ENCODE peak calls at places on chromosomes 4 and X, in four cellular contexts. Z, B, W and J are unnamed samples.

GRCh38 chr4:185681604-185682003 is 130.4 kb downstream of the SORBS2 start:
- DNase-seq in Z (no peak), B (no peak), W (no peak), J (no peak)

GRCh38 chrX:140762061-140762460 is 52.5 kb downstream of the LINC00632 start:
- DNase-seq in Z (no peak), B (peak), W (peak), J (peak)

GRCh38 chrX:40083120-40083978 is 14.4 kb downstream of the BCOR start:
- DNase-seq in Z (no peak), B (no peak), W (peak), J (peak)

GRCh38 chr4:147157860-147158701 is 212.4 kb upstream of the TTC29 start:
- DNase-seq in Z (no peak), B (no peak), W (peak), J (peak)

GRCh38 chr4:169756971-169757574 is 671 bp downstream of the HPF1 start:
- DNase-seq in Z (no peak), B (peak), W (no peak), J (peak)

GRCh38 chr4:180827193-180827592 is 1416.0 kb upstream of the TENM3 start:
- DNase-seq in Z (no peak), B (no peak), W (no peak), J (peak)

GRCh38 chrX:103063918-103064434 is at the start of gene BEX1:
- DNase-seq in Z (no peak), B (no peak), W (peak), J (peak)

GRCh38 chr4:157244348-157244747 is 23.8 kb downstream of the GRIA2 start:
- DNase-seq in Z (no peak), B (no peak), W (no peak), J (no peak)

GRCh38 chrX:33970028-33970932 is 161.8 kb downstream of the FAM47A start:
- DNase-seq in Z (no peak), B (no peak), W (no peak), J (no peak)

GRCh38 chr4:152921284-152921683 is 14.8 kb upstream of the FHDC1 start:
- DNase-seq in Z (no peak), B (no peak), W (no peak), J (no peak)

GRCh38 chr4:174256277-174256713 is 27.2 kb downstream of the FBXO8 start:
- DNase-seq in Z (no peak), B (no peak), W (no peak), J (peak)

GRCh38 chr4:1767770-1768366 is 25.2 kb upstream of the FGFR3 start:
- DNase-seq in Z (no peak), B (peak), W (peak), J (peak)

GRCh38 chr4:177051473-177052060 is 258.1 kb upstream of the NEIL3 start:
- DNase-seq in Z (peak), B (peak), W (peak), J (peak)

GRCh38 chr4:47155907-47156306 is 124.5 kb downstream of the GABRB1 start:
- DNase-seq in Z (no peak), B (no peak), W (no peak), J (no peak)

GRCh38 chr4:73901031-73901430 is 31.8 kb downstream of the CXCL1 start:
- DNase-seq in Z (no peak), B (no peak), W (no peak), J (peak)

GRCh38 chr4:8050180-8050554 is 108.4 kb downstream of the ABLIM2 start:
- DNase-seq in Z (no peak), B (no peak), W (no peak), J (no peak)

GRCh38 chr4:95243892-95244291 is 304.9 kb downstream of the UNC5C start:
- DNase-seq in Z (no peak), B (no peak), W (no peak), J (no peak)

GRCh38 chr4:59243038-59243437 is 1957.1 kb upstream of the ADGRL3 start:
- DNase-seq in Z (no peak), B (no peak), W (no peak), J (no peak)

GRCh38 chrX:72021975-72022374 is 109.7 kb downstream of the RTL5 start:
- DNase-seq in Z (no peak), B (no peak), W (peak), J (peak)

GRCh38 chr4:36244257-36245084 is at the start of gene ARAP2:
- DNase-seq in Z (peak), B (peak), W (peak), J (peak)

GRCh38 chr4:116734178-116734577 is 351.2 kb downstream of the TRAM1L1 start:
- DNase-seq in Z (no peak), B (no peak), W (no peak), J (no peak)

GRCh38 chrX:100445593-100445992 is 35.5 kb upstream of the PCDH19 start:
- DNase-seq in Z (no peak), B (no peak), W (no peak), J (no peak)

GRCh38 chr4:143358923-143359694 is 22.4 kb downstream of the GAB1 start:
- DNase-seq in Z (no peak), B (peak), W (no peak), J (peak)

GRCh38 chr4:185512516-185512915 is 22.8 kb downstream of the PDLIM3 start:
- DNase-seq in Z (no peak), B (no peak), W (no peak), J (peak)

GRCh38 chr4:145804134-145804533 is 124.2 kb downstream of the C4orf51 start:
- DNase-seq in Z (no peak), B (no peak), W (no peak), J (peak)

GRCh38 chr4:169030575-169030982 is 20.5 kb upstream of the CBR4 start:
- DNase-seq in Z (peak), B (no peak), W (no peak), J (peak)

GRCh38 chr4:106530816-106531215 is 162.2 kb upstream of the GIMD1 start:
- DNase-seq in Z (no peak), B (no peak), W (no peak), J (peak)

GRCh38 chr4:151952137-151952536 is 191.3 kb upstream of the GATB start:
- DNase-seq in Z (no peak), B (no peak), W (no peak), J (no peak)

GRCh38 chr4:174217273-174218126 is 66.0 kb downstream of the FBXO8 start:
- DNase-seq in Z (no peak), B (no peak), W (peak), J (peak)

GRCh38 chrX:108537005-108537404 is 97.4 kb downstream of the COL4A5 start:
- DNase-seq in Z (peak), B (peak), W (peak), J (peak)

GRCh38 chr4:100581337-100581736 is 63.5 kb upstream of the EMCN start:
- DNase-seq in Z (peak), B (peak), W (no peak), J (no peak)

GRCh38 chrX:15789979-15790765 is at the start of gene ZRSR2:
- DNase-seq in Z (peak), B (peak), W (peak), J (peak)

GRCh38 chr4:68498413-68499007 is 51.2 kb downstream of the TMPRSS11E start:
- DNase-seq in Z (peak), B (peak), W (peak), J (peak)

GRCh38 chr4:17385403-17385802 is 126.5 kb downstream of the QDPR start:
- DNase-seq in Z (no peak), B (peak), W (no peak), J (peak)

GRCh38 chr4:153541426-153542096 is 75.4 kb downstream of the TMEM131L start:
- DNase-seq in Z (no peak), B (no peak), W (no peak), J (peak)

GRCh38 chr4:114378306-114378903 is 220.2 kb upstream of the UGT8 start:
- DNase-seq in Z (no peak), B (no peak), W (no peak), J (peak)

GRCh38 chr4:70187216-70187615 is 8.3 kb upstream of the ODAM start:
- DNase-seq in Z (no peak), B (no peak), W (no peak), J (no peak)

GRCh38 chrX:42771836-42772335 is 6.1 kb downstream of the PPP1R2C start:
- DNase-seq in Z (no peak), B (no peak), W (no peak), J (peak)

GRCh38 chrX:47662144-47662657 is 3.2 kb upstream of the UXT start:
- DNase-seq in Z (no peak), B (no peak), W (no peak), J (peak)
- H3K27ac ChIP-seq in Z (no peak), B (no peak), W (no peak), J (peak)

GRCh38 chr4:184364100-184364921 is 110.0 kb downstream of the IRF2 start:
- DNase-seq in Z (no peak), B (peak), W (no peak), J (no peak)
- H3K9ac ChIP-seq in Z (no peak), B (no peak), W (no peak), J (no peak)

GRCh38 chr4:4762909-4763814 is 96.3 kb upstream of the MSX1 start:
- DNase-seq in Z (peak), B (peak), W (peak), J (peak)
- TF ChIP-seq EZH2phosphoT487 in Z (no peak), B (no peak), W (peak), J (no peak)

GRCh38 chr4:6968496-6968895 is 58.9 kb downstream of the TBC1D14 start:
- DNase-seq in Z (no peak), B (no peak), W (no peak), J (no peak)
- H3K27ac ChIP-seq in Z (no peak), B (no peak), W (no peak), J (no peak)

GRCh38 chr4:82864336-82865001 is 26.5 kb downstream of the SEC31A start:
- DNase-seq in Z (no peak), B (no peak), W (no peak), J (peak)

GRCh38 chr4:82868572-82868971 is 22.4 kb downstream of the SEC31A start:
- DNase-seq in Z (no peak), B (no peak), W (no peak), J (no peak)

GRCh38 chr4:82861529-82861928 is 29.4 kb downstream of the SEC31A start:
- DNase-seq in Z (no peak), B (no peak), W (no peak), J (no peak)

GRCh38 chr4:82865592-82865991 is 25.4 kb downstream of the SEC31A start:
- DNase-seq in Z (no peak), B (peak), W (no peak), J (peak)

GRCh38 chr4:82866706-82867385 is 24.1 kb downstream of the SEC31A start:
- DNase-seq in Z (no peak), B (no peak), W (no peak), J (peak)
- H3K9ac ChIP-seq in Z (no peak), B (no peak), W (no peak), J (peak)